ENCODE peak calls at places on chromosomes 13 and 19, in nine cellular contexts. P is ovary; B is A549; H is lower lobe of right lung; Y is breast epithelium; T is GM12878; C is CD8-positive, alpha-beta T cell; E is K562; W is HCT116. I is an unnamed sample.

GRCh38 chr13:106753241-106753640 is 185.3 kb upstream of the ARGLU1 start:
- DNase-seq in B (no peak), H (peak), C (no peak), T (no peak), P (no peak), Y (no peak), E (no peak), W (no peak), I (no peak)

GRCh38 chr13:43688230-43688907 is 98.4 kb downstream of the ENOX1 start:
- DNase-seq in W (no peak), B (no peak), E (no peak), Y (no peak), C (no peak), P (no peak), T (no peak), H (no peak), I (no peak)

GRCh38 chr19:20247016-20247683 is 80.1 kb downstream of the ZNF486 start:
- DNase-seq in W (no peak), T (no peak), H (no peak), E (no peak), C (no peak), B (no peak), P (peak), Y (no peak), I (no peak)

GRCh38 chr13:49315756-49316481 is 68.2 kb downstream of the CDADC1 start:
- DNase-seq in W (no peak), C (no peak), E (no peak), T (no peak), B (no peak), Y (no peak), H (no peak), P (no peak), I (no peak)

GRCh38 chr19:15869109-15869555 is 28.7 kb downstream of the CYP4F2 start:
- DNase-seq in T (no peak), E (peak), H (no peak), W (peak), Y (no peak), P (no peak), C (peak), B (peak), I (peak)

GRCh38 chr13:43640476-43640875 is 146.3 kb downstream of the ENOX1 start:
- DNase-seq in P (no peak), H (no peak), B (no peak), W (no peak), E (no peak), C (no peak), T (no peak), Y (no peak), I (no peak)

GRCh38 chr19:51294977-51295375 is 16.5 kb upstream of the IGLON5 start:
- DNase-seq in T (no peak), W (no peak), Y (no peak), P (no peak), B (no peak), H (no peak), E (no peak), C (no peak), I (no peak)

GRCh38 chr13:35512271-35512920 is 35.9 kb upstream of the MAB21L1 start:
- DNase-seq in H (no peak), Y (no peak), T (no peak), B (no peak), P (no peak), W (no peak), C (no peak), E (no peak), I (peak)

GRCh38 chr19:36417752-36418286 is 625 bp downstream of the ZFP82 start:
- DNase-seq in Y (no peak), T (no peak), W (no peak), B (no peak), H (no peak), E (peak), C (no peak), P (no peak), I (no peak)

GRCh38 chr19:49366110-49366509 is 2.4 kb downstream of the DKKL1 start:
- DNase-seq in B (no peak), C (no peak), Y (no peak), P (no peak), T (no peak), E (no peak), H (no peak), W (no peak), I (no peak)

GRCh38 chr19:49362048-49362925 is at the start of gene TEAD2:
- DNase-seq in T (no peak), C (no peak), Y (no peak), W (no peak), P (peak), E (peak), B (peak), H (peak), I (peak)

GRCh38 chr19:49363265-49364082 is at the start of gene DKKL1:
- DNase-seq in H (peak), P (peak), T (peak), C (peak), B (peak), E (peak), W (peak), Y (peak), I (peak)

GRCh38 chr19:49362926-49363264 is 679 bp upstream of the TEAD2 start:
- DNase-seq in T (no peak), E (peak), W (no peak), B (no peak), Y (no peak), P (peak), C (no peak), H (no peak), I (no peak)

GRCh38 chr19:49364083-49364687 is 508 bp downstream of the DKKL1 start:
- DNase-seq in T (no peak), E (no peak), B (no peak), C (no peak), P (peak), W (no peak), H (no peak), Y (no peak), I (no peak)
- H3K27ac ChIP-seq in T (no peak), E (peak), B (peak), C (no peak), P (no peak), W (peak), H (peak), Y (peak), I (peak)

GRCh38 chr19:31516756-31517155 is 167.5 kb upstream of the TSHZ3 start:
- DNase-seq in H (no peak), P (no peak), W (no peak), Y (no peak), C (no peak), B (no peak), E (no peak), T (no peak), I (no peak)
- TF ChIP-seq CTCF in H (no peak), P (no peak), W (no peak), Y (no peak), C (no peak), B (no peak), E (no peak), T (no peak), I (no peak)

GRCh38 chr13:110638253-110638652 is 22.9 kb downstream of the NAXD start:
- DNase-seq in Y (no peak), W (no peak), H (peak), P (no peak), T (no peak), B (no peak), E (no peak), C (no peak), I (no peak)
- H3K27ac ChIP-seq in Y (no peak), W (no peak), H (no peak), P (no peak), T (no peak), B (no peak), E (no peak), C (no peak), I (peak)

GRCh38 chr19:12779162-12779993 is 4.0 kb upstream of the HOOK2 start:
- DNase-seq in T (no peak), C (no peak), H (no peak), Y (no peak), W (no peak), E (peak), P (peak), B (no peak), I (no peak)
- TF ChIP-seq CTCF in T (peak), C (no peak), H (no peak), Y (no peak), W (no peak), E (peak), P (no peak), B (no peak), I (no peak)